ENCODE peak calls at places on chromosomes 7 and 10, in nine cellular contexts. O is AG04450, F is adrenal gland, J is cardiac fibroblast, G is HFF-Myc, X is dorsolateral prefrontal cortex, B is cardiac muscle cell, T is left ventricle myocardium inferior, V is AG10803. R is an unnamed sample.

GRCh38 chr10:91758303-91759146 is 39.7 kb upstream of the TNKS2 start:
- DNase-seq in G (peak), J (peak), X (no peak), V (peak), F (no peak), O (peak), T (no peak), B (peak), R (peak)

GRCh38 chr7:142717453-142717852 is 31.8 kb upstream of the PRSS1 start:
- DNase-seq in X (no peak), B (no peak), T (no peak), G (no peak), V (no peak), O (no peak), F (no peak), J (no peak), R (no peak)

GRCh38 chr10:103820101-103821062 is 35.0 kb downstream of the SH3PXD2A start:
- DNase-seq in O (no peak), X (no peak), V (peak), T (peak), J (peak), G (no peak), F (peak), B (peak), R (peak)

GRCh38 chr10:100009793-100010676 is at the start of gene DNMBP:
- DNase-seq in B (peak), T (peak), F (peak), J (peak), X (peak), O (no peak), V (peak), G (no peak), R (peak)

GRCh38 chr10:86945361-86946214 is 11.8 kb downstream of the MMRN2 start:
- DNase-seq in V (peak), B (peak), G (no peak), J (no peak), F (no peak), O (no peak), T (peak), X (peak), R (peak)

GRCh38 chr7:67440321-67440720 is 443.7 kb downstream of the TYW1 start:
- DNase-seq in F (no peak), T (no peak), X (no peak), V (no peak), G (no peak), O (no peak), J (no peak), B (no peak), R (no peak)

GRCh38 chr7:57403601-57404342 is 46.2 kb upstream of the ZNF716 start:
- DNase-seq in X (peak), F (peak), J (no peak), B (no peak), G (no peak), O (no peak), V (no peak), T (peak), R (no peak)

GRCh38 chr7:112072541-112073245 is 133.5 kb downstream of the DOCK4 start:
- DNase-seq in T (no peak), G (no peak), F (no peak), V (no peak), J (no peak), X (no peak), B (no peak), O (no peak), R (no peak)

GRCh38 chr10:119538632-119539358 is 3.7 kb downstream of the RGS10 start:
- DNase-seq in T (no peak), J (no peak), F (no peak), B (no peak), G (no peak), V (no peak), O (no peak), X (no peak), R (no peak)

GRCh38 chr7:158145370-158145769 is 442.3 kb downstream of the PTPRN2 start:
- DNase-seq in G (no peak), B (no peak), X (no peak), J (no peak), T (no peak), F (no peak), O (no peak), V (no peak), R (no peak)

GRCh38 chr7:5430612-5430947 is 6.9 kb upstream of the TNRC18 start:
- DNase-seq in V (no peak), G (no peak), O (no peak), J (no peak), X (no peak), T (no peak), B (no peak), F (no peak), R (no peak)
- H3K4me3 ChIP-seq in V (peak), G (peak), O (peak), J (no peak), X (peak), T (peak), B (no peak), F (no peak), R (peak)

GRCh38 chr10:131310054-131310903 is 1.2 kb downstream of the TCERG1L start:
- DNase-seq in O (no peak), T (no peak), F (no peak), V (no peak), B (peak), X (no peak), J (no peak), G (no peak), R (no peak)
- TF ChIP-seq CTCF in O (no peak), T (peak), F (no peak), V (no peak), B (peak), X (peak), J (peak), G (peak), R (peak)

GRCh38 chr7:36281945-36282727 is 107.5 kb upstream of the ANLN start:
- DNase-seq in J (no peak), B (no peak), F (no peak), O (no peak), T (no peak), G (no peak), V (no peak), X (no peak), R (peak)
- H3K4me3 ChIP-seq in J (no peak), B (no peak), F (no peak), O (no peak), T (no peak), G (no peak), V (no peak), X (peak), R (no peak)

DNA sequence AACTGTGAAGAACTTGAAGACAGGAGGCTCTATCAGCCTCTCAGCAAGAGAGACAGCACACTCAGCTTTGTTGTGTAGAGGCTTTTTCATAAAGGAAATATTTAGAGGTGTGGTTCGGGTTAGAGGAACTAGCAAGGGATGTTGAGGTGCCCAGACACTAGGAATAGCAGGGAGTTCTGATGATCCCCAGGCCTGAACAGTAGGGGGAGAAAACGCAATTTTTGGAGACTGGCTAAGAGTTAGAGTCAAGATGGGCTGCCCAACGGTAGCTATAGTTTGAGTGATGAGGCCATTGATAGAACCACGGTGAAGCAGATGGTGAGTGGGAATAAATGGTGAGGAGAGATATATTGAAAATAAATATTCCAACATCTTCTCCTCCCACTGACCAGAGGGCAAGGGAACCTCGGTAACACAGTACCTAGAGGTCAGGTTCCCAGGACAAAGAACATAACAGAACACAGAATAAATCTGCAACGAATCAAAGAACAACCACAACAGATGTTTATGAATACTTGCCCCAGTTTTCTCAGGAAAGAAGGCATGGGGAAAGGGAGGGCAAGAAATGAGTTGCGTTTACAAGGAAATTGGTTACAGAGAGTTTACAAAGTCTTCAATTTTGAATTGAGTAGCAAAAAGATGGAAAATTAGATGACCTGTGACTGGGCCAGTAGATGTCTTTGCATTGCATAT is 24.2 kb upstream of the BPGM start:
- DNase-seq in G (no peak), F (no peak), O (no peak), J (no peak), V (peak), T (no peak), X (no peak), B (no peak), R (no peak)
- TF ChIP-seq CTCF in G (no peak), F (no peak), O (no peak), J (no peak), V (no peak), T (no peak), X (no peak), B (no peak), R (no peak)